ENCODE peak calls at places on chromosomes 4 and X, in five cellular contexts. M, G, N, C and Y are unnamed samples.

GRCh38 chrX:40544343-40545250 is 36.2 kb upstream of the ATP6AP2 start:
- DNase-seq in G (no peak), M (no peak), C (no peak), N (peak), Y (no peak)

GRCh38 chr4:68895561-68896198 is 55.9 kb downstream of the UGT2A3 start:
- DNase-seq in C (no peak), M (no peak), G (no peak), N (no peak), Y (no peak)

GRCh38 chr4:167218022-167218608 is 16.2 kb downstream of the SPOCK3 start:
- DNase-seq in M (no peak), G (no peak), C (no peak), N (no peak), Y (no peak)

GRCh38 chr4:3679851-3680311 is 86.3 kb upstream of the ADRA2C start:
- DNase-seq in G (no peak), N (no peak), C (no peak), M (no peak), Y (no peak)

GRCh38 chr4:142406051-142406549 is 440.0 kb downstream of the INPP4B start:
- DNase-seq in M (no peak), C (no peak), G (no peak), N (no peak), Y (no peak)

GRCh38 chr4:133147922-133148689 is 988 bp upstream of the PCDH10 start:
- DNase-seq in G (no peak), C (no peak), M (no peak), N (no peak), Y (no peak)

GRCh38 chr4:157994863-157995262 is 178.0 kb downstream of the GASK1B start:
- DNase-seq in N (no peak), M (no peak), C (no peak), G (no peak), Y (no peak)

GRCh38 chr4:188031751-188032150 is 36.2 kb downstream of the ZFP42 start:
- DNase-seq in C (no peak), G (no peak), M (no peak), N (no peak), Y (no peak)

GRCh38 chrX:133794151-133794550 is 191.2 kb downstream of the GPC3 start:
- DNase-seq in M (no peak), C (no peak), G (no peak), N (no peak), Y (no peak)

GRCh38 chrX:16033336-16033735 is 90.0 kb upstream of the GRPR start:
- DNase-seq in G (no peak), N (no peak), M (no peak), C (no peak), Y (no peak)

GRCh38 chrX:23699636-23700194 is 32.4 kb downstream of the PRDX4 start:
- DNase-seq in C (no peak), G (no peak), N (peak), M (no peak), Y (peak)

GRCh38 chr4:98522603-98523395 is 135.6 kb downstream of the TSPAN5 start:
- DNase-seq in C (no peak), M (peak), G (no peak), N (no peak), Y (no peak)

GRCh38 chr4:10093801-10094552 is 22.6 kb downstream of the WDR1 start:
- DNase-seq in C (no peak), N (no peak), G (no peak), M (no peak), Y (peak)
- TF ChIP-seq POLR2A in C (peak), N (no peak), G (no peak), M (no peak), Y (no peak)

DNA sequence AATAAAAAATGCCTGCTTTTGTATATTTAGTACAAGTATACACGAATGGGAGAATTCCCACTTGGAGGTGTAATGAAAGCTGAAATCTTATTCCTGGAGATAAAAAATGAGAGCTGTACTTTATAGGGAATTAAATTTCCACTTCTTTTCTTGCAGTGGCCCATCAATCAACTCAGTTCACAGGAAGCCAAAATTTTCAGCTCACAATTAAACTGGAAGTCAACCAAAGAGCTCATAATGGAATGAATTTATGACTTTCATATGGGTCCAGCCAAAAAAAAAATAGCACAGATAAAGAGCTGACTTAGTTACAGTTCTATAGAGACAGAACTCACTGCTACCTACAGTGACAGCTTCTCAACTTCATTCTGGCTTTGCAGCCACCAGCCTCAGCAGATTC is 115.2 kb upstream of the TBC1D9 start:
- DNase-seq in G (no peak), C (no peak), M (no peak), N (no peak), Y (no peak)
- TF ChIP-seq POLR2A in G (no peak), C (no peak), M (no peak), N (no peak), Y (no peak)

GRCh38 chrX:19865567-19866363 is 21.6 kb downstream of the SH3KBP1 start:
- DNase-seq in G (no peak), C (no peak), N (no peak), M (no peak), Y (no peak)

GRCh38 chrX:19862634-19863236 is 24.7 kb downstream of the SH3KBP1 start:
- DNase-seq in M (no peak), C (no peak), G (no peak), N (no peak), Y (no peak)

GRCh38 chrX:19860571-19860970 is 26.8 kb downstream of the SH3KBP1 start:
- DNase-seq in C (no peak), N (no peak), G (no peak), M (no peak), Y (no peak)

GRCh38 chrX:19864736-19865135 is 22.7 kb downstream of the SH3KBP1 start:
- DNase-seq in N (no peak), M (no peak), G (no peak), C (no peak), Y (no peak)

DNA sequence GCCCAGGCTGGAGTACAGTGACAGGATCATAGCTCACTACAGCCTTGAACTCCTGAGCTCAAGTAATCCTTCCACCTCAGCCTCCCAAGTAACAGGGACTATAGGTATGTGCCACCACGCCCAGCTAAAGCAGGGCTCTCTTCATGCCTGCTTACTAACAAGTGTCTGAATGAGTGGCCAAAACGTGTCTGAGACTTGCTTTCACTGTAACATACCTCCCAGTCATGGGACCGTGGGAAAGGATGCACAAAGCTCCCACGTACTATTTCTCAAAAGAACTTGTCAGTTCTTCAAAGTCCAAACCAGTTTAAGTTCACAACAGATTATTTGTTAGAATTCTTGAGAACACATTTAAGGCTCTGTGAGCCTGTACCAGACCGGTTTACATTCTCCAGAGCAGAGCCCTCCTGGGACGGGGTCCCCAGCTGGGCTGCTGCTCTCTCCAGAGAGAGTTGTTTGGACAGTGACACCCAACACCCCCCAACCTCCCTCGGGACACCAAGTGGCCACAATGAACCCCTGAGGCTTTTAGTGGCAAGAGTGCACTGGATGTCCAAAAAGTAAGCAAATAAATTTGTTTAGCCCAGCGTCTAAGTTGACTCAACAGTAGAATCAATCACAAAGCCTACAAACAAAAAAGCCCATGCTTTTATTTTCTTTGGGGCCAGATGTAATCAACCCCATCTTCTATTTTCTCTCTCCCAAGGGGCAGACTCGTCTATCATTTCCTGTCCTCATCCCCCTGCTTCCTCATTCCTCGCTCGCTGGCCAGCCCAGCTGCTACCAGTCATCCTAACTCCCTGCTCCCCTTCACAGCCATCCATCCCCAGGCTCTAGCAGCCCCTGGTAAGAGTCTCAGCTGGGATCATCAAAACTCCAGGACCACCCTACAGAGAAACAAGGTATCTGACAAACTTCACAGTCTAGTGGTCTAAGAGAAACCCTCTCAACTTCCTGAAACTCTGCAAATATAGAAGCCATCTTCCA is 23.9 kb downstream of the SH3KBP1 start:
- DNase-seq in G (no peak), C (no peak), N (no peak), M (no peak), Y (no peak)
- TF ChIP-seq POLR2A in G (no peak), C (no peak), N (no peak), M (no peak), Y (no peak)

GRCh38 chr4:99628040-99628439 is 29.6 kb downstream of the C4orf54 start:
- DNase-seq in M (no peak), C (no peak), N (no peak), G (no peak), Y (no peak)
- TF ChIP-seq POLR2A in M (no peak), C (no peak), N (no peak), G (no peak), Y (no peak)

DNA sequence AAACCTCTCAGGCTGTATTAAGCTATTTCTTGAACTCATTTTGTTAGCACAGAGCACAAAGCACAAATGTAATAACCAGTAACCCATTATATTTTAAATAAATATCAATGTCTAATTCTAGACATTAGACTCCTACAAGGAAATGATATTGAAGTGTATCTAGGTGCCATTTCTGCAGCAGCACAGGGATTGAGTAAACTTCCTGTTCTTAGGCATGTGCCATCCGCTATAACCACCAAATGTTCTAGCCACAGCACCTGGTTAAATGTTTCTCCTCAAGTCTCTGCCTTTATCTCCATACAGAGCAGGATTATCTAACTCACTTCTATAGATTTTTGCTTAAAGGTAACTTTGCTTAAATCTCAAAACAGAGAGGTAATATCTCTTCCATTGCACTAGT is 51.4 kb downstream of the SGMS2 start:
- DNase-seq in C (no peak), M (no peak), G (no peak), N (no peak), Y (no peak)
- TF ChIP-seq POLR2A in C (no peak), M (no peak), G (no peak), N (no peak), Y (no peak)

DNA sequence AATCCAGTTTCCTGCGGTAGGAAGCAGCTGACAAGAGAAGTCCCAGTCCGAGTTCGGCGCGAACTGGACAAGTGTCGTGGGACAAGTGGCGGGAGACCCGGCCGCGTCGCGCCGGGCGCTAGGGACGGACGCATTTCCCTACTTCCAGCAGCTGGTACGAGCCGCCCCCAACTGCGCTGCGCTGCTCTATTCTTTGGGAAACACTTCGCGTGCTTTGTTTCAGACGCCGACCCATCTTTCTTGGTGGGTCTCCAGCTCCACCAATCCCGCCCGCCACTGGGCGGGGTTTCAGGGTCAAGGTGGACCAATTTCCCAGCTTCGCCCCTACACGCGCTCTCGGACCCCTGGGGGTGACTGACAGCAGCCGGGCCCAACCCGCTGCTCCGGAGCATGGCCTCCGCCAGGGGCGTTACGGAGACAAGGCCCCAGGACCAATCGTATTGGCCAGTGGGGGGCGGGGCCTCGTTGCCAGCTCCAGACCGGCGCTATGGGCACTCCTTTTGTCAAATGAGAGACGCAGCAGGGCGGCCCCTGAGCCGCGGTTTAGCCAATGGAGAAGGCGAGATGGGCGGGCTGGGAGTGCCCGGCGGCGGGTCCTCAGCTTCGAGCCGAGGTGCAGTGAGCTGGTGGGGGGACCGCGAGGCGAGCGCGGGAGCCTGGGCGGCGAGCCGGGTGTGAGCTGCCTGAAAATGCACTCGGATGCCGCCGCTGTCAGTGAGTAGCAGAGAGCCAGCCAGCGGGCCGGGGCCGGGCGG is at the start of gene DCUN1D4:
- DNase-seq in N (peak), G (peak), C (peak), M (peak), Y (peak)
- TF ChIP-seq POLR2A in N (peak), G (peak), C (no peak), M (no peak), Y (peak)

GRCh38 chr4:73486497-73486896 is 5.0 kb downstream of the AFM start:
- DNase-seq in N (no peak), C (no peak), M (no peak), G (no peak), Y (no peak)
- TF ChIP-seq POLR2A in N (no peak), C (no peak), M (no peak), G (no peak), Y (no peak)

GRCh38 chr4:36242629-36243354 is 1.5 kb downstream of the ARAP2 start:
- DNase-seq in M (no peak), C (no peak), G (no peak), N (no peak), Y (no peak)

GRCh38 chr4:36241771-36242170 is 2.5 kb downstream of the ARAP2 start:
- DNase-seq in M (no peak), C (peak), G (no peak), N (no peak), Y (no peak)

GRCh38 chr4:36243355-36244256 is 708 bp downstream of the ARAP2 start:
- DNase-seq in G (peak), N (no peak), M (no peak), C (no peak), Y (peak)

GRCh38 chr4:36249605-36250004 is 5.3 kb upstream of the ARAP2 start:
- DNase-seq in G (no peak), C (no peak), M (no peak), N (no peak), Y (no peak)

DNA sequence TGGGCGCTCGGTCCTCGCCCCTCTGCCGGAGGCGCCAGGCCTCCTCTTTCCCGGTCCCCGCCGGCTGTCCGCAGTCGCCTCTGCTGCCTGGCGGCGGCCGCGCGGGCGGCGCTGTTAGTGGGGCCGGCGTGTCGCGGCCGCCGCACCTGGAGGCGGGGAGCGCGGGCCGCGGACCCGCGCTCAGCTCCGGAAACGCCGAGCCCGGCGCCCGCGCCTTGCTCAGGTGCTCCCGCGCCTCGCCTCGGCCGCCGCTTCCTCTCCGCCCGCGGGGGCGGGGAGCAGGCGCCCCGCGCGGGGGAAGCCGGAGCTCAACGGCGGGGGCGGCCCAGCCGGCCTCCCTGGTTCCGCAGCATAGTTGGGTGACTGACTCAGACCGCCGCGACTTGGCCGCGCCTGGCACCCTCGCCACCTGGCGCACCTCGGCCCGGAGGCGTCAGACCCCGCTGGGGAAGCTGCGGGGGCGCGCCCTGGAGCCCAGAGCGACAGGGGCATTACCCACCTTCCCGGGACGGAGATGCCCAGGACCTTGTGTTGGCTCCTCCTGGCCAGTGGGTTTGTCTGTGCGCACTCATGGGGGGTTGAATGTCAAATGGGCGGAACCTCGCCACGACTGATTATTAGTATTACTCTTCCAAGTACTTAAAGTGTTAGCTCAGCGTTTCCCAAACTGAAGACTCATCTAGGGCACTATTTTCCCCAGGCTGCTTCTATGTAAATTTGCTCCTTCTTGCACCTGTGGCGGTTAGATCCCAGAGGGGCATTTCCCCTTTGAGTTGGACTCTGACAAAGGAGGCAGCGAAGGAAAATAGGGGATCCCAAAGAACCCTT is at the start of gene ARAP2:
- DNase-seq in G (peak), N (peak), C (peak), M (peak), Y (peak)
- TF ChIP-seq POLR2A in G (no peak), N (no peak), C (peak), M (peak), Y (no peak)

GRCh38 chrX:49042581-49043219 is 457 bp downstream of the TFE3 start:
- DNase-seq in M (no peak), C (no peak), G (no peak), N (no peak), Y (no peak)

GRCh38 chrX:49043987-49044281 is 777 bp upstream of the TFE3 start:
- DNase-seq in C (no peak), G (no peak), M (no peak), N (no peak), Y (no peak)

GRCh38 chrX:49041683-49042529 is 1.3 kb downstream of the TFE3 start:
- DNase-seq in M (no peak), G (no peak), N (peak), C (no peak), Y (no peak)

GRCh38 chrX:49040376-49040955 is 2.7 kb downstream of the TFE3 start:
- DNase-seq in N (no peak), G (no peak), M (no peak), C (no peak), Y (no peak)

DNA sequence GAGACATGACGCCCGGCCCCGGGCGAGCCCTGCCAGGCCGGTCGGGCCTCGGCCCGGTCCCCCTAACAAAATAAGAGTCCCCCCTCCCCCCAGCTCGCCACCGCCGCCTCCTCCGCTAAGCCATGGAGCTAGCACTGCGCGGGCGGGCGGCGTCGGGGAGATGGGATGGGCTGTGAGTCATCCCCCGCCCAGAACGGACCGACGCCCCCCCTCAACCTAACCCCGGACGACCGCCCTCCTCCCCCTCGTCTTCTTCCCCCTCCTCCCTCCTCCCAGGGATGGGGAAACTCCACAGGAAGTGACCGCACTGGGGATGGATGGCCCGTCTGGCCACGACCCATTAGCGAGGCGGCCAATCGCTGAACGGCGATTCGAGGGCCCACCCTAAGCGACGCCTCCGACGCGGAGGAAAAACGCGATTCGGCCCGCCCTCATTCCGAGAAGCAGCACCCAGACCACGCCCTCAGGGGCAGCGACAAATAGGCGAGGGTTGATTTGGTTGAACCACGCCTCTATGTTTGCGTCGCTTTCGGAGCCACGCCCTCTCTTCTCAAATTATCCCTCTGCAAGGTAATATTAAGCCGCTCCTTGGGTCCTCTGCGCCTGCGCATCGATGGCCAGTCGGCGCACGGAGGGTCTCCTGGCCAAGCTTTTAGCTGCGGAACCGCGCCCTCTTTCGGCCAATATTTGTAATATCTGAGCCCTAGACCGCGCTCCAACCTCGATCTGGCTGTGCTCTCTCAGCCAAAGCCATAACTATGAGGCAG is at the start of gene TFE3:
- DNase-seq in G (peak), N (peak), M (peak), C (peak), Y (peak)
- TF ChIP-seq POLR2A in G (no peak), N (no peak), M (no peak), C (no peak), Y (peak)

GRCh38 chr4:127880764-127881564 is at the start of gene PLK4:
- DNase-seq in N (peak), G (peak), C (peak), M (peak), Y (peak)
- TF ChIP-seq POLR2A in N (peak), G (no peak), C (peak), M (peak), Y (peak)